ENCODE peak calls at places on chromosomes 5 and 9, in ten cellular contexts. I, R, Q, S, Z, C, T, X, M and L are unnamed samples.

GRCh38 chr5:150322202-150322601 is 19.5 kb upstream of the ARSI start:
- DNase-seq in I (peak), R (no peak), Q (no peak), S (no peak), Z (no peak), C (no peak), T (peak), X (no peak), M (peak), L (no peak)

GRCh38 chr5:19519448-19519847 is 468.6 kb downstream of the CDH18 start:
- DNase-seq in I (peak), R (no peak), Q (no peak), S (no peak), Z (no peak), C (no peak), T (no peak), X (no peak), M (no peak), L (no peak)

GRCh38 chr5:137622850-137623249 is 113.0 kb downstream of the KLHL3 start:
- DNase-seq in I (no peak), R (peak), Q (no peak), S (no peak), Z (no peak), C (no peak), T (no peak), X (no peak), M (no peak), L (no peak)

GRCh38 chr5:24073097-24073496 is 565.7 kb downstream of the PRDM9 start:
- DNase-seq in I (no peak), R (no peak), Q (no peak), S (no peak), Z (no peak), C (no peak), T (no peak), X (no peak), M (no peak), L (no peak)

GRCh38 chr5:135138116-135138850 is 104.3 kb upstream of the PITX1 start:
- DNase-seq in I (peak), R (no peak), Q (no peak), S (no peak), Z (no peak), C (no peak), T (no peak), X (no peak), M (no peak), L (no peak)

GRCh38 chr9:130887494-130888144 is 9.0 kb downstream of the QRFP start:
- DNase-seq in I (no peak), R (no peak), Q (no peak), S (no peak), Z (no peak), C (no peak), T (peak), X (no peak), M (no peak), L (no peak)

GRCh38 chr5:123719004-123719403 is 207.0 kb downstream of the CSNK1G3 start:
- DNase-seq in I (peak), R (no peak), Q (no peak), S (no peak), Z (no peak), C (no peak), T (no peak), X (no peak), M (peak), L (no peak)

GRCh38 chr5:172789687-172790495 is 18.9 kb upstream of the DUSP1 start:
- DNase-seq in I (peak), R (no peak), Q (no peak), S (no peak), Z (no peak), C (no peak), T (no peak), X (no peak), M (no peak), L (no peak)

GRCh38 chr9:137445275-137445807 is 4.2 kb upstream of the ENTPD8 start:
- DNase-seq in I (peak), R (peak), Q (peak), S (peak), Z (peak), C (peak), T (peak), X (peak), M (peak), L (peak)

GRCh38 chr9:4435197-4435596 is 55.1 kb upstream of the SLC1A1 start:
- DNase-seq in I (peak), R (peak), Q (no peak), S (no peak), Z (no peak), C (peak), T (peak), X (no peak), M (peak), L (no peak)

GRCh38 chr9:96078866-96079505 is 203.5 kb downstream of the ERCC6L2 start:
- DNase-seq in I (no peak), R (no peak), Q (no peak), S (no peak), Z (no peak), C (no peak), T (peak), X (no peak), M (no peak), L (no peak)

GRCh38 chr9:127783111-127783621 is 2.7 kb upstream of the CDK9 start:
- DNase-seq in I (no peak), R (no peak), Q (peak), S (peak), Z (no peak), C (no peak), T (no peak), X (no peak), M (no peak), L (no peak)

GRCh38 chr5:129097498-129098296 is 3.1 kb downstream of the ISOC1 start:
- DNase-seq in I (no peak), R (no peak), Q (no peak), S (no peak), Z (no peak), C (no peak), T (no peak), X (no peak), M (no peak), L (no peak)

GRCh38 chr5:179119415-179120170 is 59.4 kb downstream of the ZNF354C start:
- DNase-seq in I (no peak), R (no peak), Q (peak), S (no peak), Z (no peak), C (no peak), T (no peak), X (no peak), M (no peak), L (no peak)

GRCh38 chr5:119287547-119288073 is 68.2 kb upstream of the TNFAIP8 start:
- DNase-seq in I (peak), R (no peak), Q (no peak), S (peak), Z (no peak), C (no peak), T (peak), X (no peak), M (peak), L (peak)

GRCh38 chr9:76893395-76893932 is 12.4 kb downstream of the PRUNE2 start:
- DNase-seq in I (no peak), R (no peak), Q (no peak), S (no peak), Z (no peak), C (no peak), T (no peak), X (no peak), M (no peak), L (no peak)

GRCh38 chr5:131286400-131286715 is 22.5 kb downstream of the CDC42SE2 start:
- DNase-seq in I (no peak), R (no peak), Q (no peak), S (no peak), Z (no peak), C (no peak), T (no peak), X (no peak), M (no peak), L (no peak)

GRCh38 chr5:54009828-54010227 is 300.5 kb downstream of the ARL15 start:
- DNase-seq in I (no peak), R (no peak), Q (no peak), S (no peak), Z (no peak), C (no peak), T (no peak), X (no peak), M (no peak), L (no peak)

GRCh38 chr5:172733179-172733973 is 37.6 kb downstream of the DUSP1 start:
- DNase-seq in I (peak), R (peak), Q (no peak), S (no peak), Z (no peak), C (peak), T (peak), X (peak), M (peak), L (no peak)

GRCh38 chr5:23089316-23089715 is 236.2 kb upstream of the CDH12 start:
- DNase-seq in I (no peak), R (no peak), Q (no peak), S (no peak), Z (no peak), C (no peak), T (no peak), X (no peak), M (no peak), L (no peak)

GRCh38 chr5:41794478-41794877 is 75.7 kb downstream of the OXCT1 start:
- DNase-seq in I (peak), R (peak), Q (no peak), S (no peak), Z (no peak), C (peak), T (peak), X (peak), M (peak), L (peak)

GRCh38 chr5:134758504-134759341 is at the start of gene DDX46:
- DNase-seq in I (peak), R (peak), Q (peak), S (peak), Z (peak), C (no peak), T (peak), X (peak), M (peak), L (peak)

GRCh38 chr9:133375116-133375723 is 640 bp downstream of the SURF4 start:
- DNase-seq in I (peak), R (peak), Q (no peak), S (peak), Z (no peak), C (no peak), T (peak), X (no peak), M (peak), L (no peak)

GRCh38 chr5:56685503-56686217 is 129.7 kb upstream of the MAP3K1 start:
- DNase-seq in I (no peak), R (no peak), Q (no peak), S (no peak), Z (no peak), C (no peak), T (peak), X (no peak), M (peak), L (no peak)

GRCh38 chr5:31237159-31237558 is 43.7 kb downstream of the CDH6 start:
- DNase-seq in I (peak), R (no peak), Q (no peak), S (no peak), Z (peak), C (no peak), T (peak), X (no peak), M (peak), L (peak)

GRCh38 chr9:96874947-96875459 is 20.7 kb upstream of the ZNF782 start:
- DNase-seq in I (peak), R (no peak), Q (no peak), S (no peak), Z (no peak), C (no peak), T (peak), X (no peak), M (peak), L (no peak)

GRCh38 chr5:38551020-38552017 is 5.1 kb downstream of the LIFR start:
- DNase-seq in I (peak), R (peak), Q (no peak), S (no peak), Z (peak), C (no peak), T (peak), X (peak), M (peak), L (peak)

GRCh38 chr5:39479537-39479936 is 54.8 kb upstream of the DAB2 start:
- DNase-seq in I (no peak), R (no peak), Q (no peak), S (no peak), Z (no peak), C (no peak), T (no peak), X (no peak), M (no peak), L (no peak)

GRCh38 chr5:2912741-2913140 is 161.3 kb upstream of the IRX2 start:
- DNase-seq in I (no peak), R (no peak), Q (peak), S (no peak), Z (no peak), C (no peak), T (no peak), X (no peak), M (no peak), L (no peak)

GRCh38 chr9:131405429-131405828 is 11.5 kb downstream of the PRRC2B start:
- DNase-seq in I (peak), R (peak), Q (no peak), S (no peak), Z (no peak), C (peak), T (peak), X (no peak), M (peak), L (no peak)

GRCh38 chr5:133321286-133321832 is 269.5 kb downstream of the HSPA4 start:
- DNase-seq in I (no peak), R (no peak), Q (peak), S (no peak), Z (no peak), C (no peak), T (no peak), X (no peak), M (no peak), L (no peak)

GRCh38 chr9:8052991-8053390 is 253.4 kb upstream of the DMAC1 start:
- DNase-seq in I (no peak), R (no peak), Q (peak), S (no peak), Z (no peak), C (no peak), T (no peak), X (no peak), M (no peak), L (no peak)

GRCh38 chr5:2780421-2781171 is 29.1 kb upstream of the IRX2 start:
- DNase-seq in I (no peak), R (no peak), Q (no peak), S (no peak), Z (no peak), C (no peak), T (no peak), X (no peak), M (no peak), L (no peak)

GRCh38 chr5:60521379-60522298 is 178.3 kb downstream of the DEPDC1B start:
- DNase-seq in I (peak), R (no peak), Q (no peak), S (no peak), Z (no peak), C (no peak), T (no peak), X (no peak), M (no peak), L (no peak)

GRCh38 chr9:129726322-129727160 is 26.3 kb downstream of the PTGES start:
- DNase-seq in I (peak), R (peak), Q (peak), S (peak), Z (peak), C (no peak), T (peak), X (peak), M (peak), L (peak)

GRCh38 chr5:72470817-72471216 is 36.4 kb downstream of the ZNF366 start:
- DNase-seq in I (peak), R (peak), Q (no peak), S (no peak), Z (no peak), C (peak), T (no peak), X (peak), M (peak), L (no peak)

GRCh38 chr5:137206030-137206715 is 293.0 kb downstream of the SPOCK1 start:
- DNase-seq in I (peak), R (no peak), Q (no peak), S (no peak), Z (no peak), C (peak), T (peak), X (no peak), M (peak), L (no peak)